ENCODE peak calls at places on chromosome 22, in nine cellular contexts. Z, P, I, F, U, S, M, W and V are unnamed samples.

GRCh38 chr22:40797427-40797826 is 21.7 kb downstream of the SLC25A17 start:
- DNase-seq in Z (no peak), M (no peak), S (no peak), F (no peak), I (no peak), W (no peak), U (no peak), P (no peak), V (no peak)

GRCh38 chr22:27399161-27399560 is 402.4 kb downstream of the MN1 start:
- DNase-seq in F (no peak), S (no peak), I (no peak), P (no peak), Z (no peak), W (no peak), U (no peak), M (no peak), V (no peak)

GRCh38 chr22:17924735-17925727 is 99.3 kb downstream of the MICAL3 start:
- DNase-seq in U (no peak), M (no peak), Z (no peak), I (no peak), P (no peak), F (no peak), S (no peak), W (no peak), V (peak; percentile 17)

GRCh38 chr22:50221410-50222300 is 20.8 kb downstream of the SELENOO start:
- DNase-seq in S (no peak), I (no peak), P (no peak), U (no peak), F (no peak), M (no peak), Z (no peak), W (no peak), V (no peak)

GRCh38 chr22:26295583-26296126 is 126.4 kb downstream of the SEZ6L start:
- DNase-seq in P (no peak), S (no peak), Z (no peak), F (no peak), I (no peak), W (no peak), U (no peak), M (no peak), V (no peak)

GRCh38 chr22:32996702-32997101 is 61.5 kb downstream of the SYN3 start:
- DNase-seq in P (no peak), Z (no peak), U (no peak), S (no peak), W (no peak), I (no peak), M (no peak), F (no peak), V (peak; percentile 52)

GRCh38 chr22:46815896-46816721 is 53.7 kb downstream of the TBC1D22A start:
- DNase-seq in F (no peak), S (no peak), Z (no peak), I (no peak), P (no peak), U (no peak), M (peak; percentile 38), W (no peak), V (peak; percentile 55)

GRCh38 chr22:36125994-36126531 is 34.5 kb downstream of the APOL3 start:
- DNase-seq in U (no peak), F (no peak), M (no peak), I (no peak), S (no peak), Z (no peak), W (no peak), P (no peak), V (no peak)